ENCODE peak calls at places on chromosomes 7 and 10, in four cellular contexts. L, C, X and J are unnamed samples.

GRCh38 chr10:32180354-32181280 is 124.4 kb upstream of the KIF5B start:
- DNase-seq in X (no peak), L (no peak), C (no peak), J (no peak)

GRCh38 chr7:155619634-155620271 is 24.7 kb upstream of the RBM33 start:
- DNase-seq in C (no peak), L (no peak), X (no peak), J (no peak)

GRCh38 chr10:59057350-59057749 is 119.1 kb upstream of the PHYHIPL start:
- DNase-seq in X (no peak), L (no peak), C (no peak), J (no peak)

GRCh38 chr10:29886299-29886698 is 173.1 kb downstream of the JCAD start:
- DNase-seq in C (no peak), X (no peak), L (no peak), J (no peak)

GRCh38 chr10:119291223-119291900 is 84.0 kb downstream of the GRK5 start:
- DNase-seq in C (no peak), X (no peak), L (no peak), J (no peak)

GRCh38 chr10:104054430-104054829 is 31.2 kb downstream of the COL17A1 start:
- DNase-seq in C (no peak), X (no peak), L (no peak), J (no peak)

GRCh38 chr7:83921798-83922607 is 272.6 kb downstream of the SEMA3A start:
- DNase-seq in X (no peak), C (no peak), L (no peak), J (no peak)

GRCh38 chr10:48192916-48193450 is 81.5 kb downstream of the FRMPD2 start:
- DNase-seq in X (no peak), L (no peak), C (no peak), J (no peak)

GRCh38 chr10:70777063-70777875 is 7.9 kb downstream of the TBATA start:
- DNase-seq in X (peak), C (no peak), L (no peak), J (no peak)

GRCh38 chr7:74452748-74453320 is 872 bp upstream of the GTF2IRD1 start:
- DNase-seq in X (no peak), L (peak), C (no peak), J (peak)
- TF ChIP-seq POLR2AphosphoS5 in X (peak), L (no peak), C (no peak), J (peak)

DNA sequence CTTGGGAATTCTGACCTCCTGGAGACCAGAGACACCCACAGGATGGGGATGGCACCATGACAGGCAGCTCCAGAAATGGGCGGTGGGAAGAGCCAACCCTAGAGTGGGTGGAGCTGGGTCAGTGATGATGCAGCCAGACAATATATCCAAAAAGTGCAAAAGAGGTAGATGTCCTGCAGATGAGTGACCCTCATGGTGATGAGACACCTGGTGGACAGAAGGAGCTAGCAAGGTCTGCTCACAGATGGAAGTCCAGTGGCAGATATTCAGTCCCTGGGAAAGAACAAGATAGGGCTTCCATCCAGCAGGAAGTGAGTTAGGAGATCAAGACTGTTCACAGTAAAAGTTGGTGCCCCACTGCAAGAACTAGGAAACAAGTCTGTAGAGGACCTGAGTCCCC is 19.2 kb upstream of the GRB10 start:
- DNase-seq in X (no peak), C (no peak), L (peak), J (no peak)
- TF ChIP-seq CTCF in X (no peak), C (no peak), L (peak), J (no peak)

GRCh38 chr7:74307738-74308505 is 18.7 kb downstream of the CLIP2 start:
- DNase-seq in L (no peak), X (peak), C (no peak), J (no peak)

GRCh38 chr7:74304550-74304949 is 15.3 kb downstream of the CLIP2 start:
- DNase-seq in C (no peak), L (no peak), X (no peak), J (no peak)

GRCh38 chr7:74306737-74307469 is 17.7 kb downstream of the CLIP2 start:
- DNase-seq in X (peak), L (peak), C (no peak), J (peak)

GRCh38 chr7:74302745-74303221 is 13.6 kb downstream of the CLIP2 start:
- DNase-seq in X (no peak), C (no peak), L (no peak), J (no peak)

GRCh38 chr7:74305987-74306736 is 17.0 kb downstream of the CLIP2 start:
- DNase-seq in X (no peak), C (no peak), L (no peak), J (no peak)
- H3K27ac ChIP-seq in X (no peak), C (peak), L (no peak), J (no peak)

GRCh38 chr10:76319666-76320065 is 888.2 kb downstream of the LRMDA start:
- DNase-seq in C (no peak), X (no peak), L (no peak), J (no peak)

GRCh38 chr10:76316234-76316633 is 884.8 kb downstream of the LRMDA start:
- DNase-seq in C (no peak), X (no peak), L (no peak), J (no peak)

GRCh38 chr10:76315240-76315639 is 883.8 kb downstream of the LRMDA start:
- DNase-seq in C (no peak), X (no peak), L (peak), J (no peak)

GRCh38 chr10:76317078-76317477 is 885.7 kb downstream of the LRMDA start:
- DNase-seq in X (no peak), C (no peak), L (no peak), J (no peak)

DNA sequence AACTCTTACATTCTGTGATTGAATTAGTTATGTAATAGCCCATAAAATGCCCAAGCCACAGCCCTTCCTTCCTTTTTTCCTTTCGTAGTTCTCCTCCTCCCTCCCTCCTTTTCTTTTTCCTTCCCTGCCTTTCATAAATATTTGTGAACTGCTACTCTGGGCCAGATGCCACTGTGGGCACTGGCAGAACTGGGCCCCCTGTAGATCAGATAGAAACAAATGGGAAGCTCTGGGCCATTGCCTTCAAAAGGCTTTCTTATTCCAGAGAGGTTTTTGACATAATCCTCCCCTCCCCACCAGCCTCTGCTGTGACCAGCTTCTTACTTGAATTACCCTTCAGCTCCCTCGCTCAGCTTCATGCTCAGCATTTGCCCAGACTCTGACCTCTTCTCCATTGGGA is 886.7 kb downstream of the LRMDA start:
- DNase-seq in X (peak), C (no peak), L (no peak), J (no peak)
- TF ChIP-seq POLR2AphosphoS5 in X (no peak), C (no peak), L (no peak), J (no peak)